ENCODE peak calls at places on chromosome 4, in six cellular contexts. I, C, N, G, Z and U are unnamed samples.

GRCh38 chr4:56653461-56654237 is 27.4 kb downstream of the HOPX start:
- DNase-seq in N (no peak), Z (no peak), C (no peak), I (peak), G (no peak), U (peak)

GRCh38 chr4:124722069-124722468 is 9.5 kb upstream of the ANKRD50 start:
- DNase-seq in C (no peak), I (no peak), G (no peak), N (no peak), Z (no peak), U (no peak)

GRCh38 chr4:169136796-169137554 is 126.9 kb upstream of the CBR4 start:
- DNase-seq in N (no peak), Z (no peak), G (no peak), C (no peak), I (no peak), U (no peak)

GRCh38 chr4:122854860-122855259 is 28.2 kb downstream of the FGF2 start:
- DNase-seq in C (peak), I (no peak), N (no peak), Z (no peak), G (no peak), U (no peak)

GRCh38 chr4:19807505-19807904 is 444.2 kb upstream of the SLIT2 start:
- DNase-seq in I (no peak), Z (no peak), C (no peak), G (peak), N (no peak), U (no peak)

GRCh38 chr4:141463678-141464077 is 172.7 kb upstream of the IL15 start:
- DNase-seq in C (no peak), G (no peak), I (no peak), N (no peak), Z (no peak), U (no peak)

GRCh38 chr4:109560687-109561452 is 824 bp downstream of the MCUB start:
- DNase-seq in N (peak), I (peak), Z (peak), C (peak), G (peak), U (peak)

GRCh38 chr4:120830204-120830603 is 92.3 kb downstream of the PRDM5 start:
- DNase-seq in C (no peak), I (no peak), Z (no peak), N (no peak), G (no peak), U (no peak)

GRCh38 chr4:123304151-123305021 is 92.2 kb upstream of the SPRY1 start:
- DNase-seq in I (no peak), Z (no peak), G (no peak), C (peak), N (no peak), U (peak)

GRCh38 chr4:123786159-123786915 is 389.7 kb downstream of the SPRY1 start:
- DNase-seq in C (no peak), G (no peak), N (no peak), I (no peak), Z (no peak), U (no peak)

GRCh38 chr4:120995611-120996010 is 73.1 kb upstream of the PRDM5 start:
- DNase-seq in I (no peak), N (no peak), G (no peak), C (no peak), Z (no peak), U (no peak)

GRCh38 chr4:16667464-16667863 is 231.0 kb downstream of the LDB2 start:
- DNase-seq in C (no peak), Z (peak), I (no peak), G (peak), N (no peak), U (no peak)

GRCh38 chr4:683982-684571 is 4.9 kb downstream of the SLC49A3 start:
- DNase-seq in Z (no peak), N (no peak), I (no peak), G (no peak), C (peak), U (peak)

GRCh38 chr4:136336479-136336878 is 1195.8 kb downstream of the PCDH18 start:
- DNase-seq in N (no peak), Z (no peak), G (no peak), C (no peak), I (no peak), U (no peak)

GRCh38 chr4:101823864-101824263 is 33.3 kb downstream of the BANK1 start:
- DNase-seq in N (no peak), Z (no peak), G (no peak), I (no peak), C (no peak), U (no peak)

GRCh38 chr4:151652841-151653547 is 107.8 kb downstream of the GATB start:
- DNase-seq in C (no peak), I (no peak), N (no peak), Z (no peak), G (no peak), U (no peak)

GRCh38 chr4:152072001-152072485 is 311.2 kb upstream of the GATB start:
- DNase-seq in C (no peak), Z (no peak), I (no peak), G (no peak), N (no peak), U (no peak)

GRCh38 chr4:38146383-38146782 is 186.2 kb downstream of the PTTG2 start:
- DNase-seq in Z (no peak), C (no peak), N (no peak), G (no peak), I (no peak), U (no peak)

GRCh38 chr4:71711044-71711984 is 72.6 kb downstream of the GC start:
- DNase-seq in C (no peak), N (no peak), I (no peak), Z (no peak), G (no peak), U (no peak)

GRCh38 chr4:52423967-52424366 is 235.1 kb downstream of the USP46 start:
- DNase-seq in G (no peak), C (no peak), I (no peak), Z (no peak), N (no peak), U (no peak)

GRCh38 chr4:109472343-109472761 is 38.7 kb downstream of the SEC24B start:
- DNase-seq in N (no peak), Z (peak), G (peak), C (no peak), I (no peak), U (no peak)

GRCh38 chr4:7248857-7249256 is 56.5 kb downstream of the SORCS2 start:
- DNase-seq in Z (no peak), C (no peak), I (no peak), G (no peak), N (no peak), U (no peak)

GRCh38 chr4:84681488-84682274 is 98.8 kb downstream of the CDS1 start:
- DNase-seq in G (peak), I (no peak), N (no peak), Z (peak), C (peak), U (no peak)

GRCh38 chr4:125434136-125434535 is 119.4 kb downstream of the FAT4 start:
- DNase-seq in N (no peak), G (no peak), Z (no peak), C (no peak), I (no peak), U (no peak)

GRCh38 chr4:71860643-71861042 is 76.8 kb upstream of the GC start:
- DNase-seq in G (no peak), I (no peak), N (no peak), C (no peak), Z (no peak), U (no peak)

GRCh38 chr4:157265281-157265680 is 44.8 kb downstream of the GRIA2 start:
- DNase-seq in N (no peak), I (no peak), G (peak), C (no peak), Z (no peak), U (no peak)

GRCh38 chr4:169810325-169811323 is 52.9 kb upstream of the HPF1 start:
- DNase-seq in I (no peak), N (no peak), G (peak), Z (peak), C (no peak), U (peak)

GRCh38 chr4:8085491-8086479 is 72.8 kb downstream of the ABLIM2 start:
- DNase-seq in N (no peak), I (no peak), C (no peak), Z (no peak), G (no peak), U (no peak)

GRCh38 chr4:5734841-5735240 is 23.8 kb downstream of the EVC start:
- DNase-seq in N (no peak), G (no peak), Z (no peak), I (no peak), C (no peak), U (no peak)

GRCh38 chr4:22574880-22575279 is 59.0 kb upstream of the ADGRA3 start:
- DNase-seq in I (no peak), N (no peak), Z (no peak), G (peak), C (no peak), U (no peak)

GRCh38 chr4:185987976-185988627 is 80.9 kb upstream of the TLR3 start:
- DNase-seq in G (no peak), I (no peak), C (no peak), N (no peak), Z (no peak), U (no peak)

GRCh38 chr4:129384974-129385373 is 289.0 kb downstream of the C4orf33 start:
- DNase-seq in N (no peak), G (peak), I (no peak), Z (no peak), C (no peak), U (no peak)